ENCODE peak calls at places on chromosomes 11 and 22, in five cellular contexts. Y is A549, N is Peyer's patch, D is spleen, K is DND-41. R is an unnamed sample. For H3K9me3 and H3K4me1, the result is how much of the 10 kb centered on the place peaks cover.

GRCh38 chr11:41578421-41579047 is 119.1 kb upstream of the LRRC4C start:
- DNase-seq in D (no peak), Y (peak), N (no peak), K (no peak), R (no peak)

GRCh38 chr11:64935634-64936081 is at the start of gene GPHA2:
- DNase-seq in N (no peak), K (no peak), D (no peak), Y (no peak), R (no peak)

GRCh38 chr11:64809781-64810241 is 540 bp downstream of the MEN1 start:
- DNase-seq in N (peak), K (no peak), D (peak), Y (no peak), R (no peak)

GRCh38 chr11:46743693-46744339 is 24.8 kb downstream of the F2 start:
- DNase-seq in Y (no peak), K (no peak), N (no peak), D (peak), R (no peak)

GRCh38 chr11:9061807-9062206 is 29.6 kb downstream of the SCUBE2 start:
- DNase-seq in K (no peak), Y (no peak), D (no peak), N (no peak), R (no peak)

GRCh38 chr11:35030716-35031213 is 108.2 kb upstream of the CD44 start:
- DNase-seq in D (no peak), K (no peak), Y (peak), N (peak), R (peak)

GRCh38 chr11:8268530-8269461 is 5.1 kb upstream of the LMO1 start:
- DNase-seq in D (peak), N (no peak), Y (no peak), K (no peak), R (no peak)

GRCh38 chr11:17547051-17547577 is at the start of gene OTOG:
- DNase-seq in D (no peak), K (no peak), Y (no peak), N (no peak), R (no peak)

GRCh38 chr11:103109818-103110388 is 677 bp downstream of the DYNC2H1 start:
- DNase-seq in D (peak), Y (peak), N (peak), K (no peak), R (peak)

GRCh38 chr11:64396079-64396591 is 37.2 kb downstream of the RPS6KA4 start:
- DNase-seq in K (no peak), D (no peak), Y (no peak), N (no peak), R (no peak)

GRCh38 chr11:94734563-94735275 is 33.4 kb upstream of the AMOTL1 start:
- DNase-seq in N (no peak), K (peak), Y (peak), D (no peak), R (no peak)

GRCh38 chr11:19359425-19360000 is 118.8 kb upstream of the E2F8 start:
- DNase-seq in K (no peak), N (no peak), D (no peak), Y (no peak), R (no peak)

GRCh38 chr22:50606126-50606525 is 5.5 kb downstream of the MAPK8IP2 start:
- DNase-seq in K (no peak), D (no peak), N (no peak), Y (no peak), R (no peak)

GRCh38 chr11:66386171-66387069 is 14.9 kb upstream of the SLC29A2 start:
- DNase-seq in K (peak), Y (peak), D (peak), N (peak), R (peak)

GRCh38 chr11:1300569-1301187 is 8.8 kb downstream of the TOLLIP start:
- DNase-seq in Y (no peak), K (no peak), N (peak), D (peak), R (no peak)

GRCh38 chr22:50620861-50621490 is 7.0 kb downstream of the ARSA start:
- DNase-seq in N (peak), Y (no peak), D (peak), K (peak), R (no peak)

GRCh38 chr11:25327656-25328055 is 830.8 kb downstream of the LUZP2 start:
- DNase-seq in Y (no peak), N (no peak), K (no peak), D (no peak), R (no peak)

GRCh38 chr11:78420796-78421209 is 3.2 kb upstream of the GAB2 start:
- DNase-seq in N (peak), D (peak), K (peak), Y (no peak), R (peak)

GRCh38 chr11:122681731-122682130 is 26.2 kb downstream of the UBASH3B start:
- DNase-seq in K (no peak), D (no peak), Y (peak), N (no peak), R (no peak)

GRCh38 chr11:106400949-106401545 is 323.6 kb downstream of the AASDHPPT start:
- DNase-seq in Y (no peak), N (no peak), K (no peak), D (no peak), R (no peak)

GRCh38 chr11:66676931-66677598 is 622 bp downstream of the RBM4B start:
- DNase-seq in Y (no peak), N (no peak), K (no peak), D (peak), R (no peak)

GRCh38 chr11:9825315-9825714 is 161.4 kb downstream of the SWAP70 start:
- DNase-seq in N (no peak), K (no peak), Y (no peak), D (no peak), R (no peak)

GRCh38 chr11:3359092-3359824 is 19.7 kb downstream of the ZNF195 start:
- DNase-seq in Y (peak), K (no peak), N (no peak), D (no peak), R (no peak)

GRCh38 chr11:3353066-3353465 is 25.9 kb downstream of the ZNF195 start:
- DNase-seq in D (no peak), Y (no peak), K (no peak), N (no peak), R (no peak)

GRCh38 chr11:3357302-3357701 is 21.6 kb downstream of the ZNF195 start:
- DNase-seq in N (no peak), K (no peak), D (no peak), Y (no peak), R (no peak)

GRCh38 chr11:3357994-3358676 is 20.8 kb downstream of the ZNF195 start:
- DNase-seq in N (no peak), Y (no peak), K (peak), D (no peak), R (no peak)

GRCh38 chr11:3356858-3357257 is 22.1 kb downstream of the ZNF195 start:
- DNase-seq in K (no peak), N (no peak), Y (no peak), D (no peak), R (no peak)
- H3K9me3 ChIP-seq in K (half or more), N (half or more), Y (half or more), D (half or more), R (half or more)

DNA sequence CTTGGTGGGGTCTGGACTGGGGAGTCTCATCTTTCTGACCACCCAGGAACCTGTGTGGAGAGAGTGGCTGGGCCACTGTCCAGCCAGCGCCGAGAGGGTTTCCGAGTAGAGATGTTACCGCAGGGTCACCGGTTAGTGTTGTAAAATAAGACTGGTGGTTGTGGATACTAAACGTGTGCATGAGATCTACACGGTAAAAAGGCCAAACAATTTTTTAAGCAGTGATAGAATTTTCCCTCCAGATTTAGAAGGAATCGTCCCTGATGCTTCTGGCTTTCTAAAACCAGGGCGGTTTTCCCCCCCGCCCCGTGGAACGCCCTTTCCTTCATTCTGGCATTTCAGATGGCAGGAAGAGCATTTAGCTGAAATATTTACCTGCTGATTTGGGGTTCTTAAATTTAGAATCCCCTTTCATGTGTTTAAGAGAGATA is 72.6 kb upstream of the PPARA start:
- DNase-seq in K (no peak), D (peak), N (no peak), Y (no peak), R (peak)
- H3K4me1 ChIP-seq in K (half or more), D (half or more), N (half or more), Y (under half), R (half or more)

GRCh38 chr11:71145368-71145767 is 107.0 kb downstream of the SHANK2 start:
- DNase-seq in K (no peak), D (peak), N (no peak), Y (no peak), R (no peak)

GRCh38 chr11:71146846-71147245 is 105.5 kb downstream of the SHANK2 start:
- DNase-seq in N (no peak), Y (no peak), D (peak), K (no peak), R (no peak)

GRCh38 chr11:71144010-71144409 is 108.4 kb downstream of the SHANK2 start:
- DNase-seq in K (no peak), Y (no peak), N (no peak), D (peak), R (no peak)

GRCh38 chr11:71145988-71146824 is 106.2 kb downstream of the SHANK2 start:
- DNase-seq in D (peak), Y (no peak), K (no peak), N (no peak), R (no peak)

DNA sequence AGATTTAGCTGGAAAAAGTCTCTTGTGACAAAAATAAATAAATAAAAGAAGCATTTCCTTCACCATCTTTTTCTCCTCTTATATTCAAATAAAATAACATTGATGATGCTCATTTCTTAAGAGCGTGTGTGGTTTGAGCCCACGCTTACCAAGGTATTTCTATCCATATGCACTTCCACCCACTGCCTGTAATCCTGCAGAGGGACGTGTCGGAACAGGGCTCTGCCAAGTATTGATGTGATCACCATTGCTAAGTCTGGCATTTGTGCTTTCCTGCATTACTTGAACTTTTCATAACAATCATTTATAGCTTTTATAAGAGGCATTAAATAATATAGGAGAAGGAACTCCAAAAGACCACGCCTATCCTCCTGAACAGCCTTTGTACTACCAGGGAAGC is 107.6 kb downstream of the SHANK2 start:
- DNase-seq in Y (no peak), K (no peak), D (no peak), N (no peak), R (no peak)
- H3K4me3 ChIP-seq in Y (no peak), K (no peak), D (no peak), N (no peak), R (no peak)

GRCh38 chr22:47396515-47396914 is 634.1 kb downstream of the TBC1D22A start:
- DNase-seq in K (no peak), Y (no peak), D (peak), N (no peak), R (no peak)

GRCh38 chr22:47397673-47398072 is 635.2 kb downstream of the TBC1D22A start:
- DNase-seq in N (no peak), Y (no peak), K (no peak), D (peak), R (no peak)

GRCh38 chr22:47394504-47395440 is 632.3 kb downstream of the TBC1D22A start:
- DNase-seq in K (no peak), D (peak), N (no peak), Y (no peak), R (no peak)

GRCh38 chr22:47396105-47396504 is 633.7 kb downstream of the TBC1D22A start:
- DNase-seq in D (peak), K (no peak), N (no peak), Y (no peak), R (no peak)

GRCh38 chr22:47395481-47395880 is 633.0 kb downstream of the TBC1D22A start:
- DNase-seq in D (peak), Y (peak), N (no peak), K (no peak), R (no peak)
- H3K9me3 ChIP-seq in D (under half), Y (under half), N (under half), K (under half), R (under half)

GRCh38 chr11:101864098-101864497 is 50.7 kb upstream of the CEP126 start:
- DNase-seq in N (no peak), K (no peak), D (no peak), Y (no peak), R (no peak)
- H3K4me1 ChIP-seq in N (under half), K (under half), D (under half), Y (half or more), R (under half)

GRCh38 chr11:86931965-86932332 is 23.2 kb downstream of the FZD4 start:
- DNase-seq in D (no peak), N (no peak), Y (peak), K (no peak), R (no peak)
- H3K4me3 ChIP-seq in D (no peak), N (no peak), Y (no peak), K (no peak), R (no peak)

DNA sequence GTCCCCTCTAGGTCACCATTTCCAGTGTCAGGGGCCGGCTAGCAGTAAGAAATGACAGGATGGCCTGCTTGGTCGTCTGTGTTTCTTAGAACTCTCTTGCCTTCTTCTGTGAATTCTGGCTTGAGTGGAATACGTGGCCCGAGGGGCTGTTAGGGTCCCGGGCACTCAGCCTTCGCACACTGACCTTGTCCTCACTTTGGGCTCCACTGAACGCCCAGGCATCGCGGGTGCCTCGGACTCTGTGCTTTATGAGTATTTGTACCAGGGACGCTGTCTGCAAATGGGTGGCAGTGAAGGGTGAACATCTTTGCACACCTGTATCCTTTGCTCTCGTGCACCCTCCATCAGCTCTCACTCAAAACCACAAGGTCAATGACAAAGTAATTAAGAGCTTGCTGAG is 123.4 kb upstream of the ANO1 start:
- DNase-seq in Y (no peak), N (no peak), K (no peak), D (peak), R (peak)
- H3K9me3 ChIP-seq in Y (under half), N (under half), K (under half), D (under half), R (under half)

R was measured in psoas muscle.